ENCODE peak calls at places on chromosomes 2 and 18, in six cellular contexts. M is MM.1S, J is HCT116, Q is aorta, G is neuronal stem cell, Y is vagina. K is an unnamed sample.

GRCh38 chr18:79720359-79720733 is 40.7 kb downstream of the CTDP1 start:
- DNase-seq in M (no peak), J (no peak), Y (no peak), G (no peak), Q (no peak), K (no peak)

GRCh38 chr18:45285251-45285650 is 330.0 kb upstream of the SLC14A2 start:
- DNase-seq in Q (no peak), G (no peak), M (no peak), J (no peak), Y (no peak), K (no peak)

GRCh38 chr2:141611981-141612380 is 518.8 kb downstream of the LRP1B start:
- DNase-seq in Q (no peak), Y (no peak), J (no peak), G (no peak), M (no peak), K (no peak)

GRCh38 chr2:238502088-238502810 is 75.5 kb downstream of the ASB1 start:
- DNase-seq in Q (no peak), G (no peak), Y (no peak), J (no peak), M (no peak), K (no peak)

GRCh38 chr2:236715511-236715961 is 145.9 kb downstream of the ACKR3 start:
- DNase-seq in J (no peak), G (peak; percentile 68), Y (no peak), M (no peak), Q (peak; percentile 75), K (no peak)

GRCh38 chr2:240622631-240623235 is 2.5 kb upstream of the GPR35 start:
- DNase-seq in M (no peak), Q (no peak), Y (no peak), G (no peak), J (no peak), K (peak; percentile 57)

GRCh38 chr18:62324917-62325805 is at the start of gene TNFRSF11A:
- DNase-seq in M (peak; percentile 52), Y (no peak), Q (no peak), J (no peak), G (no peak), K (no peak)

GRCh38 chr2:239882781-239883180 is 142.4 kb downstream of the NDUFA10 start:
- DNase-seq in Q (no peak), G (no peak), Y (peak; percentile 65), J (no peak), M (no peak), K (no peak)

GRCh38 chr2:8638327-8638726 is 43.5 kb upstream of the ID2 start:
- DNase-seq in J (no peak), Y (no peak), M (no peak), G (peak; percentile 73), Q (peak; percentile 19), K (no peak)

GRCh38 chr2:10075571-10076209 is 4.5 kb downstream of the CYS1 start:
- DNase-seq in G (no peak), M (no peak), Q (no peak), Y (no peak), J (no peak), K (no peak)

GRCh38 chr2:230164139-230164538 is 55.6 kb downstream of the SP110 start:
- DNase-seq in G (no peak), Y (no peak), J (no peak), Q (no peak), M (no peak), K (no peak)

GRCh38 chr2:168751104-168751768 is 51.2 kb upstream of the NOSTRIN start:
- DNase-seq in Y (no peak), G (no peak), M (no peak), J (no peak), Q (no peak), K (no peak)

GRCh38 chr18:25289040-25289631 is 62.8 kb downstream of the ZNF521 start:
- DNase-seq in Q (no peak), J (no peak), M (no peak), Y (no peak), G (no peak), K (no peak)

GRCh38 chr2:115161531-115162453 is 719.4 kb downstream of the DPP10 start:
- DNase-seq in Y (no peak), Q (no peak), M (no peak), G (peak; percentile 43), J (no peak), K (no peak)

GRCh38 chr2:217162533-217162932 is 302.7 kb upstream of the TNP1 start:
- DNase-seq in J (peak; percentile 43), Y (no peak), Q (no peak), M (peak; percentile 10), G (no peak), K (peak; percentile 48)

GRCh38 chr2:109209941-109210340 is 80.9 kb downstream of the SH3RF3 start:
- DNase-seq in J (no peak), Y (no peak), G (no peak), M (no peak), Q (no peak), K (no peak)

GRCh38 chr2:73984922-73985317 is 210 bp downstream of the TET3 start:
- DNase-seq in Q (peak; percentile 86), Y (no peak), M (peak; percentile 51), J (no peak), G (no peak), K (peak; percentile 56)

GRCh38 chr2:111941531-111941930 is 43.1 kb downstream of the MERTK start:
- DNase-seq in Q (no peak), J (no peak), Y (no peak), M (no peak), G (no peak), K (no peak)

GRCh38 chr18:33440384-33441043 is at the start of gene CCDC178:
- DNase-seq in Q (peak; percentile 80), Y (no peak), M (no peak), G (peak; percentile 55), J (no peak), K (peak; percentile 75)

GRCh38 chr2:62215306-62216064 is 19.6 kb downstream of the B3GNT2 start:
- DNase-seq in M (no peak), G (no peak), J (no peak), Q (no peak), Y (no peak), K (no peak)

GRCh38 chr2:178152033-178152432 is 39.8 kb downstream of the RBM45 start:
- DNase-seq in Y (no peak), G (no peak), M (no peak), Q (no peak), J (no peak), K (no peak)

GRCh38 chr2:129733579-129733978 is 245.9 kb upstream of the RAB6C start:
- DNase-seq in Q (no peak), Y (no peak), J (no peak), M (no peak), G (no peak), K (no peak)

GRCh38 chr2:129737660-129738527 is 241.6 kb upstream of the RAB6C start:
- DNase-seq in Y (peak; percentile 80), M (no peak), J (no peak), Q (no peak), G (no peak), K (no peak)

GRCh38 chr2:129733041-129733440 is 246.4 kb upstream of the RAB6C start:
- DNase-seq in J (no peak), G (no peak), Q (no peak), M (no peak), Y (no peak), K (no peak)

GRCh38 chr2:129734343-129735034 is 245.0 kb upstream of the RAB6C start:
- DNase-seq in Y (no peak), J (no peak), Q (no peak), G (no peak), M (no peak), K (no peak)

GRCh38 chr2:129735576-129735975 is 243.9 kb upstream of the RAB6C start:
- DNase-seq in Q (no peak), M (no peak), G (no peak), Y (no peak), J (no peak), K (no peak)
- H3K4me3 ChIP-seq in Q (no peak overlapping the region), M (no peak overlapping the region), G (no peak overlapping the region), Y (no peak overlapping the region), J (no peak overlapping the region), K (no peak overlapping the region)

DNA sequence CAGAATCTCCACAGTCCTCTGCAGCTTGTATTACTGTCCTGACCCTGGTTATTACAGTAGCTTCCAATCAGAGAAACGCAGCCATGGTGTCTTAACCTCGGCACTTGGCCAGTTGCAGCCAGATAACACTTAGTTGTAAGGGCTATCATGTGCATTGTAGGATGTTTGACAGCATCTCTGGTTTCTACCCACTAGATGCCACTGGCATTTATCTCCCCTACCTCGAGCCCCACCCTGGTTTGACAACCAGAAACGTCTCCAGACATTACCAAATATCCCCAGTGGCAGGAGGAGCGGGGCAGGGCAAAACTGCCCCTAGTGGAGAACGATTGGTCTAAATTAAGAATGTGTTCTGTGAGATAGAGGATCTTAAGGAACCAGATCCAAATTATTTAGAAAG is 13.1 kb downstream of the DSG2 start:
- DNase-seq in G (no peak), Y (no peak), J (no peak), Q (no peak), M (no peak), K (no peak)
- H3K4me1 ChIP-seq in G (no peaks in the 10 kb centered on the region), Y (peaks cover 16% of the 10 kb centered on the region), J (peaks cover 57% of the 10 kb centered on the region), Q (no peaks in the 10 kb centered on the region), M (no peaks in the 10 kb centered on the region), K (peaks cover 5% of the 10 kb centered on the region)

GRCh38 chr2:85239102-85239501 is 88.7 kb downstream of the TGOLN2 start:
- DNase-seq in G (no peak), M (no peak), Q (no peak), J (no peak), Y (no peak), K (no peak)

GRCh38 chr2:85236107-85236506 is 91.7 kb downstream of the TGOLN2 start:
- DNase-seq in Y (no peak), J (no peak), M (no peak), G (no peak), Q (no peak), K (no peak)

GRCh38 chr2:85240055-85240454 is 87.7 kb downstream of the TGOLN2 start:
- DNase-seq in G (no peak), J (no peak), Q (no peak), M (no peak), Y (no peak), K (no peak)

GRCh38 chr2:85237849-85238570 is 89.8 kb downstream of the TGOLN2 start:
- DNase-seq in G (no peak), M (no peak), Y (no peak), J (no peak), Q (no peak), K (no peak)

GRCh38 chr2:85238607-85239006 is 89.2 kb downstream of the TGOLN2 start:
- DNase-seq in J (no peak), M (no peak), Y (no peak), G (no peak), Q (no peak), K (no peak)
- H3K4me3 ChIP-seq in J (no peak overlapping the region), M (no peak overlapping the region), Y (no peak overlapping the region), G (no peak overlapping the region), Q (no peak overlapping the region), K (no peak overlapping the region)

GRCh38 chr2:36370281-36370680 is 14.7 kb downstream of the CRIM1 start:
- DNase-seq in G (no peak), Y (no peak), M (no peak), Q (no peak), J (no peak), K (no peak)
- H3K4me1 ChIP-seq in G (peaks cover 30% of the 10 kb centered on the region), Y (peaks cover 82% of the 10 kb centered on the region), M (peaks cover 8% of the 10 kb centered on the region), Q (peaks cover 13% of the 10 kb centered on the region), J (peaks cover 80% of the 10 kb centered on the region), K (peaks cover 33% of the 10 kb centered on the region)

DNA sequence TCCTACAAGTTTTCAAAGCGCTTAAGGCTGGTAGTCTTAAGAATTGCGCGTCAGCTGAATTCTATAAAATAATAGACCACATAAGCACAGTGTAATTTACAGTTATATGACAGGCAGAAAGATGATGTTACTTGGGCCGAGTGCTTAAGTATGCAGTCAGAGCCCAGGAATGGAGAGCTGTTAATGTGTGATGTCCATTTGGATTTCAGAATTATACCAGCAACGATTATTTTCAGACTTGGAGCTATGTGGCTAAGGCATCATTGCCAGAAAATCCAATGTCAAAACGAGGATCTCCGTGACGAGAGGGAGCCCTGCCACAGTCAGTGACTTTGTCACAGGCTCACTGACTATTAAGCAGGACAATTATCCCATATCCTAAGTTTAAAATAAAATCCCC is 3.4 kb downstream of the KLF7 start:
- DNase-seq in G (no peak), Q (no peak), M (no peak), J (no peak), Y (no peak), K (no peak)
- H3K4me3 ChIP-seq in G (peak overlapping the region; percentile 72), Q (peak overlapping the region; percentile 81), M (no peak overlapping the region), J (no peak overlapping the region), Y (peak overlapping the region; percentile 88), K (peak overlapping the region; percentile 68)

K was measured in ovary.